ENCODE peak calls at places on chromosomes 12 and 14, in four cellular contexts. B is H1, Y is neuronal stem cell, T is IMR-90. C is an unnamed sample.

GRCh38 chr12:3442397-3442796 is 48.6 kb upstream of the PRMT8 start:
- DNase-seq in B (no peak), Y (no peak), T (no peak), C (no peak)

GRCh38 chr12:64610660-64611429 is 550 bp downstream of the RASSF3 start:
- DNase-seq in B (no peak), Y (peak; percentile 51), T (peak; percentile 50), C (peak; percentile 80)

GRCh38 chr14:22131749-22132476 is 457.1 kb downstream of the DAD1 start:
- DNase-seq in B (no peak), Y (no peak), T (peak; percentile 3), C (peak; percentile 59)

GRCh38 chr12:53267309-53268008 is 640 bp upstream of the ESPL1 start:
- DNase-seq in Y (no peak), T (no peak), B (no peak), C (no peak)

GRCh38 chr14:93962701-93963601 is 13.4 kb downstream of the ASB2 start:
- DNase-seq in B (no peak), Y (no peak), T (peak; percentile 74), C (no peak)

GRCh38 chr14:80609055-80609454 is 332.5 kb downstream of the CEP128 start:
- DNase-seq in B (no peak), Y (no peak), T (no peak), C (no peak)

GRCh38 chr12:4997939-4998338 is 45.7 kb upstream of the KCNA5 start:
- DNase-seq in B (no peak), Y (no peak), T (peak; percentile 83), C (peak; percentile 34)

GRCh38 chr14:23877538-23878180 is 75.9 kb upstream of the DHRS4 start:
- DNase-seq in T (no peak), B (no peak), Y (no peak), C (no peak)

GRCh38 chr14:51116682-51117081 is 21.8 kb upstream of the TRIM9 start:
- DNase-seq in B (no peak), Y (no peak), T (no peak), C (no peak)

GRCh38 chr14:22011243-22011642 is 337.6 kb upstream of the OR4E1 start:
- DNase-seq in T (no peak), B (no peak), Y (no peak), C (no peak)

GRCh38 chr12:105445261-105446015 is 114.9 kb downstream of the C12orf75 start:
- DNase-seq in T (peak; percentile 31), Y (no peak), B (no peak), C (peak; percentile 89)

GRCh38 chr14:89469210-89470198 is 52.5 kb upstream of the FOXN3 start:
- DNase-seq in T (peak; percentile 50), Y (no peak), B (no peak), C (no peak)

GRCh38 chr12:12612403-12612802 is 727 bp downstream of the CREBL2 start:
- DNase-seq in B (no peak), Y (peak; percentile 15), T (peak; percentile 80), C (peak; percentile 78)

GRCh38 chr12:63915105-63915830 is 70.8 kb downstream of the SRGAP1 start:
- DNase-seq in B (no peak), T (peak; percentile 71), Y (no peak), C (peak; percentile 57)

GRCh38 chr14:20516921-20517320 is 11.6 kb downstream of the RNASE10 start:
- DNase-seq in T (peak; percentile 89), Y (no peak), B (no peak), C (no peak)

GRCh38 chr14:91270619-91271018 is 26.1 kb upstream of the GPR68 start:
- DNase-seq in Y (no peak), B (no peak), T (no peak), C (no peak)

GRCh38 chr14:104361921-104362681 is 217.5 kb upstream of the C14orf180 start:
- DNase-seq in B (no peak), Y (no peak), T (no peak), C (no peak)

GRCh38 chr12:93191956-93192355 is 185.8 kb upstream of the NUDT4 start:
- DNase-seq in B (no peak), Y (no peak), T (no peak), C (no peak)

GRCh38 chr12:20704860-20705259 is 9.7 kb downstream of the SLCO1C1 start:
- DNase-seq in T (no peak), B (no peak), Y (no peak), C (no peak)

GRCh38 chr12:128121424-128121823 is 145.5 kb upstream of the TMEM132C start:
- DNase-seq in B (no peak), T (no peak), Y (no peak), C (no peak)

GRCh38 chr12:15928870-15929571 is 17.9 kb downstream of the DERA start:
- DNase-seq in B (no peak), Y (no peak), T (no peak), C (no peak)

GRCh38 chr12:70190252-70191010 is 52.8 kb upstream of the CNOT2 start:
- DNase-seq in T (peak; percentile 21), B (no peak), Y (no peak), C (no peak)

GRCh38 chr12:121582583-121583333 is 1.9 kb upstream of the KDM2B start:
- DNase-seq in T (no peak), B (peak; percentile 82), Y (peak; percentile 86), C (peak; percentile 99)

DNA sequence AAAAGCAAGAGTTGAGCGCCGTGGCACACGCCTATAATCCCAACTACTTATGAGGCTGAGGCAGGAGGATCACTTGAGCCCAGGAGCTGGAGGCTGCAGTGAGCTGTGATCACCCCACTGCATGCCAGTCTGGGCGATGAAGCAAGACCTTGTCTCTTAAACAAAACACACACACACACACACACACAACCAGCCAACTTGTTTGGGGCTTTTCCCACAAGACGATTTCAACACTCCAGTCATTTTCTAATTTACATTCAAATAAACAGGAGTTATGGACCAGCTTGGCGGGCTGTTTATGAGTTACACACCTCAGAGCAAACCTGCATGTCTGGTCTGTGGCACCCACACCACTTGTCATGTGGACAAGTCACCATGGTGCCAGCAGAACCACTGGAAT is 6.7 kb downstream of the GLTP start:
- DNase-seq in B (no peak), T (peak; percentile 42), Y (no peak), C (no peak)
- H2BK15ac ChIP-seq in B (no peak overlapping the region), T (no peak overlapping the region), Y (no peak overlapping the region), C (no peak overlapping the region)

DNA sequence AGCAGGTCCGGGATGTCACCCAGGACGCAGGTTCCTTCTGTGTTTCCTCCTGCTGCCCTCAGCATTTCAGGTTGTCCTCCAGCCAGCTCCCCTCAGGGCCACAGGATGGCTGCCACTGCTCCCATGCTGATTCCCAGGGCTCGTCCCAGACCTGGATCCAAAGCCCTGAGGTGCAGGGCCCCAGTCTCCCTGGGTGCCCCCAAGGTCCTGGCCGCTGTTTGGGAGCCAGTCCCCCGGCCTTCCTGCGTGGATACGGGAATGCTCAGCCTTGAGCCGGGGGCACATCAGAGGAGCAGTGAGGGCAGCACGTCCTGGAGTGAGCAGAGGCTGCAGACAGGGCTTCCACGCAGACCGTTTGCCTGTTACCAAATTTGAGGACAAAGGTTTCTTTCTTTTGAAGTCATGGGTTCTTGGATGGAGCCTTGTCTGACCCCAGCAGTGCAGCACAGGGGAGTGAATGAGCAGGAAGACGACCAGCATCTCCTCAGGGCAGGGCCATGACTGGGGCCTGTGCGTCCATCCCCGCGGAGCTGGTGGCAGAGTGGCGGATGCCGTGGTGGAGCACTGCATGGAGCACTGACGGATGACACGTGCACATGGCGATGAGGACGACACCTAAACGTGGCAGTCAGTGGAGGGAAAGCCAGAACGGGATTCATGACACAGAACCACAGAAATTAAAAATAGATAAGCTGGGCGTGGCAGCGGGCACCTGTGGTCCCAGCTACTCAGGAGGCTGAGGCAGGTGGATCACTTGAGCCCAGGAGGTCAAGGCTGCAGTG is 12.6 kb upstream of the CACNA2D4 start:
- DNase-seq in B (no peak), Y (no peak), T (no peak), C (no peak)
- H2BK15ac ChIP-seq in B (no peak overlapping the region), Y (no peak overlapping the region), T (no peak overlapping the region), C (no peak overlapping the region)

GRCh38 chr12:34291426-34291901 is 269.2 kb downstream of the ALG10 start:
- DNase-seq in T (no peak), Y (no peak), B (no peak), C (no peak)
- H2BK15ac ChIP-seq in T (no peak overlapping the region), Y (no peak overlapping the region), B (no peak overlapping the region), C (no peak overlapping the region)

DNA sequence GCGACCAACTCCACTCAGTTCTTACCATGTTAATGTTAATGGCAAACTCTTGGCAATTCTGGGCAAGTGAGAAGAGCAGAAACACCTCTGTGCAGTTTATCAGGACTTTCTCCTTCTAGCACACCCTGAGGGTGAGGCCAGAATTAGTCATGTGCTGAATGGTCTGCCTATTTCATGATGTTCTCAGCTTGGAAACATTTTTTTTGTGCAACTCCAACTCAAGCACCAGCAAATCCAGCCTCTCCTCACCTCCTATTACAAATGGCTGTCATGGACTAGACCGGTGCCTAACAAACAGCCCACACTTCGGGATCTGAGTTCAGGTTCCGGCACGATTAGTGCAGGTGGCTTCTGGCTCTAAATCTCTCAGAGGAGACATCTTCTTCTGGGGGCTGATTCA is 246.0 kb downstream of the ZFP36L1 start:
- DNase-seq in B (no peak), Y (no peak), T (peak; percentile 88), C (no peak)
- H2BK15ac ChIP-seq in B (no peak overlapping the region), Y (peak overlapping the region; percentile 2), T (peak overlapping the region; percentile 100), C (no peak overlapping the region)

GRCh38 chr12:124681779-124682391 is 114.5 kb upstream of the NCOR2 start:
- DNase-seq in Y (no peak), B (no peak), T (peak; percentile 95), C (peak; percentile 59)
- H2BK15ac ChIP-seq in Y (peak overlapping the region; percentile 34), B (peak overlapping the region; percentile 93), T (peak overlapping the region; percentile 67), C (no peak overlapping the region)